ENCODE peak calls at places on chromosome 16, in seven cellular contexts. S is ACHN; F is activated CD8-positive, alpha-beta memory T cell treated with anti-CD3 and anti-CD28 coated beads for 1 hour; B is T1000; D is NCI-H774; O is mesendoderm; J is stimulated activated CD4-positive, alpha-beta T cell treated with anti-CD3 and anti-CD28 coated beads, Interleukin-1b, Interleukin-23, amount 100 ng/mL, for 24 hours. U is an unnamed sample.

GRCh38 chr16:56356276-56357241 is 68.8 kb downstream of the AMFR start:
- DNase-seq in J (peak; percentile 25), D (no peak), B (no peak), F (peak; percentile 11), O (peak; percentile 96), S (peak; percentile 93), U (peak; percentile 70)

GRCh38 chr16:3725291-3725690 is 8.0 kb upstream of the TRAP1 start:
- DNase-seq in D (no peak), S (no peak), O (no peak), J (no peak), F (no peak), B (no peak), U (no peak)

GRCh38 chr16:2966803-2967184 is 2.4 kb upstream of the PAQR4 start:
- DNase-seq in F (no peak), D (no peak), S (no peak), O (no peak), J (no peak), B (no peak), U (no peak)

GRCh38 chr16:450800-451512 is 25.5 kb downstream of the RAB11FIP3 start:
- DNase-seq in S (no peak), J (no peak), B (no peak), F (no peak), O (no peak), D (peak; percentile 35), U (peak; percentile 57)

GRCh38 chr16:88888778-88889387 is 22.4 kb upstream of the PABPN1L start:
- DNase-seq in J (no peak), S (no peak), D (no peak), F (no peak), B (no peak), O (peak; percentile 23), U (no peak)

GRCh38 chr16:58931436-58931835 is 197.3 kb upstream of the GOT2 start:
- DNase-seq in B (no peak), O (no peak), J (no peak), S (no peak), D (no peak), F (no peak), U (no peak)

GRCh38 chr16:84139628-84140258 is 5.2 kb downstream of the HSDL1 start:
- DNase-seq in S (no peak), F (no peak), B (no peak), O (no peak), J (no peak), D (no peak), U (no peak)

GRCh38 chr16:86584726-86585721 is 6.7 kb downstream of the FOXL1 start:
- DNase-seq in J (no peak), F (no peak), B (peak; percentile 40), D (peak; percentile 6), S (no peak), O (no peak), U (no peak)

GRCh38 chr16:78773316-78773715 is 673.9 kb downstream of the WWOX start:
- DNase-seq in F (no peak), O (no peak), D (no peak), B (no peak), J (no peak), S (no peak), U (no peak)

GRCh38 chr16:14301150-14302030 is 230.3 kb downstream of the MRTFB start:
- DNase-seq in J (no peak), F (no peak), B (no peak), O (peak; percentile 65), S (peak; percentile 45), D (no peak), U (no peak)

GRCh38 chr16:22055881-22056280 is 36.5 kb upstream of the VWA3A start:
- DNase-seq in B (no peak), F (no peak), J (no peak), O (peak; percentile 60), D (no peak), S (no peak), U (no peak)

GRCh38 chr16:56107944-56108583 is 83.2 kb upstream of the GNAO1 start:
- DNase-seq in S (no peak), D (no peak), B (no peak), J (no peak), O (no peak), F (no peak), U (no peak)

GRCh38 chr16:57651344-57652333 is 16.5 kb upstream of the ADGRG3 start:
- DNase-seq in S (no peak), O (peak; percentile 50), D (no peak), J (no peak), B (no peak), F (no peak), U (no peak)

GRCh38 chr16:57667526-57668258 is 414 bp upstream of the ADGRG3 start:
- DNase-seq in J (no peak), S (no peak), F (no peak), O (peak; percentile 78), D (no peak), B (no peak), U (peak; percentile 22)

U was measured in renal cortical epithelial cell.